ENCODE peak calls at places on chromosomes 2 and 18, in seven cellular contexts. O, L, F, C, G, J and Z are unnamed samples.

GRCh38 chr2:234158812-234159211 is 108.3 kb downstream of the SPP2 start:
- DNase-seq in O (peak), L (no peak), F (no peak), C (peak), G (no peak), J (no peak), Z (no peak)

GRCh38 chr18:39462436-39462835 is 1896.8 kb upstream of the CELF4 start:
- DNase-seq in O (peak), L (no peak), F (no peak), C (peak), G (no peak), J (no peak), Z (peak)

GRCh38 chr2:29765711-29766110 is 155.7 kb downstream of the ALK start:
- DNase-seq in O (peak), L (no peak), F (no peak), C (peak), G (no peak), J (no peak), Z (no peak)

GRCh38 chr2:141331127-141331526 is 799.7 kb downstream of the LRP1B start:
- DNase-seq in O (peak), L (no peak), F (no peak), C (peak), G (peak), J (no peak), Z (peak)

GRCh38 chr18:79912409-79912991 is 39.0 kb downstream of the SLC66A2 start:
- DNase-seq in O (peak), L (peak), F (no peak), C (no peak), G (no peak), J (peak), Z (peak)

GRCh38 chr18:48356909-48357631 is 52.1 kb downstream of the ZBTB7C start:
- DNase-seq in O (no peak), L (no peak), F (no peak), C (no peak), G (no peak), J (no peak), Z (no peak)

GRCh38 chr2:102046135-102046901 is 54.6 kb downstream of the IL1R2 start:
- DNase-seq in O (peak), L (no peak), F (no peak), C (peak), G (no peak), J (no peak), Z (no peak)

GRCh38 chr2:19205983-19206533 is 152.4 kb downstream of the OSR1 start:
- DNase-seq in O (no peak), L (no peak), F (no peak), C (no peak), G (no peak), J (no peak), Z (no peak)

GRCh38 chr2:72032481-72033041 is 115.1 kb downstream of the CYP26B1 start:
- DNase-seq in O (no peak), L (no peak), F (no peak), C (no peak), G (no peak), J (no peak), Z (no peak)

GRCh38 chr2:74902281-74902860 is 56.1 kb upstream of the POLE4 start:
- DNase-seq in O (no peak), L (no peak), F (no peak), C (no peak), G (no peak), J (no peak), Z (no peak)

GRCh38 chr2:1915746-1916145 is 171.4 kb upstream of the PXDN start:
- DNase-seq in O (no peak), L (no peak), F (no peak), C (no peak), G (no peak), J (no peak), Z (no peak)

GRCh38 chr18:59514193-59514592 is 155.1 kb upstream of the LMAN1 start:
- DNase-seq in O (peak), L (no peak), F (no peak), C (peak), G (no peak), J (no peak), Z (peak)

GRCh38 chr18:29060349-29060748 is 883.4 kb upstream of the CDH2 start:
- DNase-seq in O (no peak), L (no peak), F (no peak), C (no peak), G (no peak), J (no peak), Z (peak)

GRCh38 chr2:150609831-150610582 is 122.5 kb upstream of the RND3 start:
- DNase-seq in O (peak), L (no peak), F (no peak), C (peak), G (no peak), J (no peak), Z (peak)

GRCh38 chr2:142076319-142076718 is 54.5 kb downstream of the LRP1B start:
- DNase-seq in O (no peak), L (no peak), F (no peak), C (no peak), G (no peak), J (no peak), Z (no peak)

GRCh38 chr2:39108377-39108776 is 12.5 kb downstream of the SOS1 start:
- DNase-seq in O (no peak), L (no peak), F (no peak), C (no peak), G (no peak), J (no peak), Z (no peak)

GRCh38 chr2:108958002-108958401 is 31.0 kb downstream of the EDAR start:
- DNase-seq in O (no peak), L (no peak), F (no peak), C (no peak), G (no peak), J (peak), Z (no peak)

GRCh38 chr2:230933521-230934180 is 8.6 kb upstream of the GPR55 start:
- DNase-seq in O (no peak), L (no peak), F (no peak), C (no peak), G (no peak), J (no peak), Z (no peak)

GRCh38 chr18:49849331-49850217 is 36.2 kb upstream of the ACAA2 start:
- DNase-seq in O (peak), L (no peak), F (peak), C (peak), G (peak), J (no peak), Z (peak)

GRCh38 chr2:112750560-112750843 is 13.9 kb downstream of the CKAP2L start:
- DNase-seq in O (peak), L (no peak), F (no peak), C (peak), G (no peak), J (no peak), Z (peak)

GRCh38 chr2:187008111-187008510 is 159.1 kb upstream of the ZSWIM2 start:
- DNase-seq in O (peak), L (no peak), F (no peak), C (peak), G (no peak), J (no peak), Z (peak)

GRCh38 chr2:14861201-14861600 is 228.7 kb downstream of the LRATD1 start:
- DNase-seq in O (no peak), L (no peak), F (no peak), C (no peak), G (no peak), J (no peak), Z (no peak)

GRCh38 chr2:223087466-223087865 is 35.5 kb downstream of the KCNE4 start:
- DNase-seq in O (no peak), L (no peak), F (no peak), C (no peak), G (no peak), J (no peak), Z (no peak)

GRCh38 chr2:190791347-190791982 is 89.2 kb upstream of the GLS start:
- DNase-seq in O (peak), L (no peak), F (no peak), C (peak), G (no peak), J (no peak), Z (peak)

GRCh38 chr2:9380702-9381628 is 42.4 kb downstream of the ITGB1BP1 start:
- DNase-seq in O (peak), L (no peak), F (no peak), C (peak), G (peak), J (no peak), Z (peak)

GRCh38 chr2:145198555-145198954 is 678.6 kb upstream of the ZEB2 start:
- DNase-seq in O (no peak), L (no peak), F (no peak), C (no peak), G (no peak), J (no peak), Z (no peak)

GRCh38 chr2:102337481-102338386 is 17.9 kb upstream of the IL18R1 start:
- DNase-seq in O (peak), L (no peak), F (no peak), C (no peak), G (no peak), J (no peak), Z (peak)

GRCh38 chr2:159285929-159286708 is at the start of gene WDSUB1:
- DNase-seq in O (peak), L (peak), F (peak), C (peak), G (no peak), J (no peak), Z (peak)

GRCh38 chr18:26579941-26580618 is 31.7 kb upstream of the KCTD1 start:
- DNase-seq in O (peak), L (no peak), F (no peak), C (no peak), G (peak), J (no peak), Z (no peak)

GRCh38 chr18:55287146-55287806 is 300.7 kb downstream of the TCF4 start:
- DNase-seq in O (no peak), L (no peak), F (no peak), C (no peak), G (no peak), J (no peak), Z (no peak)

GRCh38 chr2:215417400-215417951 is 18.4 kb downstream of the FN1 start:
- DNase-seq in O (no peak), L (no peak), F (no peak), C (no peak), G (no peak), J (no peak), Z (no peak)

GRCh38 chr2:191226196-191226595 is 19.0 kb upstream of the MYO1B start:
- DNase-seq in O (peak), L (no peak), F (no peak), C (peak), G (no peak), J (no peak), Z (peak)

GRCh38 chr2:20365249-20365817 is 14.7 kb upstream of the PUM2 start:
- DNase-seq in O (peak), L (no peak), F (no peak), C (peak), G (peak), J (no peak), Z (no peak)

GRCh38 chr2:232927041-232927792 is 57.2 kb downstream of the SNORC start:
- DNase-seq in O (peak), L (no peak), F (no peak), C (no peak), G (peak), J (no peak), Z (peak)
- H3K4me3 ChIP-seq in O (no peak), L (no peak), F (peak), C (no peak), G (peak), J (no peak), Z (no peak)

GRCh38 chr2:219123356-219124143 is 37.1 kb downstream of the NHEJ1 start:
- DNase-seq in O (no peak), L (no peak), F (no peak), C (no peak), G (no peak), J (no peak), Z (no peak)

GRCh38 chr2:219125886-219126270 is 34.7 kb downstream of the NHEJ1 start:
- DNase-seq in O (peak), L (no peak), F (no peak), C (no peak), G (no peak), J (no peak), Z (no peak)

GRCh38 chr2:219126555-219126954 is 34.1 kb downstream of the NHEJ1 start:
- DNase-seq in O (no peak), L (no peak), F (no peak), C (no peak), G (peak), J (no peak), Z (peak)

GRCh38 chr2:219125225-219125885 is 35.3 kb downstream of the NHEJ1 start:
- DNase-seq in O (peak), L (no peak), F (no peak), C (peak), G (peak), J (no peak), Z (peak)

GRCh38 chr2:219124379-219125110 is 36.1 kb downstream of the NHEJ1 start:
- DNase-seq in O (peak), L (peak), F (no peak), C (peak), G (no peak), J (peak), Z (peak)
- H3K4me3 ChIP-seq in O (no peak), L (no peak), F (no peak), C (no peak), G (no peak), J (no peak), Z (no peak)

DNA sequence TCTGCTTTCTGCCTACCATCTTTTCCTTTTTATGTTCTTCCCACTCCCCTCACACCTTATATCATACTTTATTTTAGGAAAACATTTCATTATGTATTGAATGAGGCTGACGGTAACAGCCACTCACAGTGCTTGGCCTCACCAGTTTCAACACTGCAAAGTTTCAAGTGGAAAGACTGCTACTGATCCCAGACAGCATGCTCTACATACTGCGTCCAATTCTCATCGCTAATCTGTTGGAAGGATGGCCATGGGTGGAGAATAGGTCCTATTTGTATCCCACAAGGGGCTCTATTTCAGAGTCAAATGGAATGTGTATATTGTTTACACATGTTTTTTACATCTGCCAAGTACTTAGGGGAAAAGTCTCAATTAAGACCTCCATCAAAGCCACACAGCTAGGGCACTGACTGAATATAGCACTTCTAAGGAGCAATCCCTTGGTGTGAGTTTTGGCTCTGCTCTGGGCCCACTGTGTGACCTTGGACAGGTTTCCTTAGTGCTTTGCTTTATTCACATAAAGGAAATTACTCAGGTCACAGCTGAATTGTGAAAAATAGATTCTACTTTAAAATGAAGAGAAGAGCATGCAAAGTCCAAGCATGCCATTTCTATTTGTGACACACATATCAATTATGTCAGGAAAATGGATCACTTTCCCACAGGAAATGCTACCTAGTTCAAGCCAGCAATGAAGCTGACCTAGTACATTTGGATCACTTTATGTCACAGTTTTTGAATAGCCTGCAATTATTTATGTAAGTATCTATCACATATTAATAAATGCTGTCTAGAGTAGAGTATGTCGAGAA is 112.9 kb upstream of the STK17B start:
- DNase-seq in O (no peak), L (no peak), F (no peak), C (no peak), G (no peak), J (no peak), Z (peak)
- H3K4me3 ChIP-seq in O (no peak), L (no peak), F (no peak), C (no peak), G (no peak), J (no peak), Z (no peak)

GRCh38 chr2:133788391-133788790 is 220.1 kb upstream of the NCKAP5 start:
- DNase-seq in O (peak), L (no peak), F (no peak), C (peak), G (no peak), J (no peak), Z (no peak)
- H3K4me3 ChIP-seq in O (no peak), L (no peak), F (no peak), C (no peak), G (no peak), J (no peak), Z (no peak)

DNA sequence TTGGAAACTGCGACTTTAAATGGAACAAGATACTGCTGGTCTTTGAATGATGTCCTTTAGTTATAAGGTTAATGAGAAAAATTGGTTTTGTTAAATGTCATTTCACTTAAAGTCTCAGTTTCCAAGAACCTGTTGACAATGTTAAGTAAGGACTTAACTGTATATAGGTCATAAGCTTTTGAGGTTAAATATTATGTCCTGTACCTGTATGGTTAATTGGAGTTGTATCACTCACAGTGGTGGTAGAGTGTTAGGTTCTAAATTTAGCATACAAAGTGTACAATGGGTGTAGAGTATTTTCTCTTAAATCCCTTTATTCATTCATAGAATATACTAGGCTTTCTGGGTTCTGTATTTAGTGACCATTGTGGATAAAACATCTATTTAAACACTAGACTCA is 110.2 kb downstream of the HAUS1 start:
- DNase-seq in O (no peak), L (no peak), F (no peak), C (no peak), G (no peak), J (no peak), Z (no peak)
- H3K4me3 ChIP-seq in O (no peak), L (no peak), F (no peak), C (no peak), G (no peak), J (no peak), Z (no peak)